ENCODE peak calls at places on chromosomes 6 and 20, in four cellular contexts. Q is adrenal gland, C is GM12878, W is astrocyte of the spinal cord. V is an unnamed sample.

GRCh38 chr20:38201356-38201755 is 36.3 kb upstream of the TGM2 start:
- DNase-seq in Q (no peak), C (no peak), W (peak), V (no peak)

GRCh38 chr6:87670707-87671106 is 31.3 kb downstream of the AKIRIN2 start:
- DNase-seq in Q (no peak), C (no peak), W (no peak), V (no peak)

GRCh38 chr6:137795510-137795909 is 71.5 kb upstream of the TNFAIP3 start:
- DNase-seq in Q (no peak), C (no peak), W (no peak), V (no peak)

GRCh38 chr6:28940294-28940858 is 16.6 kb upstream of the TRIM27 start:
- DNase-seq in Q (peak), C (peak), W (no peak), V (no peak)

GRCh38 chr6:40450483-40450882 is 136.7 kb downstream of the LRFN2 start:
- DNase-seq in Q (no peak), C (no peak), W (no peak), V (no peak)

GRCh38 chr6:37566209-37566859 is 66.6 kb upstream of the CCDC167 start:
- DNase-seq in Q (peak), C (no peak), W (peak), V (peak)

GRCh38 chr20:63837134-63837429 is 6.0 kb upstream of the ZBTB46 start:
- DNase-seq in Q (no peak), C (no peak), W (no peak), V (no peak)

GRCh38 chr6:27839303-27840081 is 72.7 kb downstream of the OR2B2 start:
- DNase-seq in Q (peak), C (no peak), W (peak), V (no peak)

GRCh38 chr6:120648713-120649112 is 685.6 kb downstream of the TBC1D32 start:
- DNase-seq in Q (no peak), C (no peak), W (no peak), V (no peak)

DNA sequence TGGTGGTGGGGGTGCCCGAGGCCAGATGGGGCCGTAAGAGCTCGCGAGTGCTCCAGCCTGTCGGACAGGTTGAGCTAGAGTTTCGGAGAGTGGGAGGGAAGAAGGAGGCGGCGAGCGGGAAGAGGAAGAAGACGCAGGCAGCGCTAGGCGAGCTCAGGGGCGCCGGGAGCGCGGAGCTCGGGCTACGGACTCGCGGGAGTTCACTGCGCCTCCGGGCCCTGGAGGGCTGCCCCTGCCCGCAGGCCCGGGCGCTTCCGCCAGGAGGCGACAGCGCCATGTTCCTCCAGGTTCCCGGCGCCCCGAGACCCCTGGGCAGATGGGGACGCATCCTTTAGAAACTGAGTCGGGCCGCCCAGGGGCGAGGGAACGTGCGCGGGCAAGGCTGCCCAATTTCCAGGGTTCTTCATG is 984 bp downstream of the TFAP2C start:
- DNase-seq in Q (no peak), C (no peak), W (peak), V (no peak)
- H3K4me3 ChIP-seq in Q (peak), C (no peak), W (peak), V (peak)

DNA sequence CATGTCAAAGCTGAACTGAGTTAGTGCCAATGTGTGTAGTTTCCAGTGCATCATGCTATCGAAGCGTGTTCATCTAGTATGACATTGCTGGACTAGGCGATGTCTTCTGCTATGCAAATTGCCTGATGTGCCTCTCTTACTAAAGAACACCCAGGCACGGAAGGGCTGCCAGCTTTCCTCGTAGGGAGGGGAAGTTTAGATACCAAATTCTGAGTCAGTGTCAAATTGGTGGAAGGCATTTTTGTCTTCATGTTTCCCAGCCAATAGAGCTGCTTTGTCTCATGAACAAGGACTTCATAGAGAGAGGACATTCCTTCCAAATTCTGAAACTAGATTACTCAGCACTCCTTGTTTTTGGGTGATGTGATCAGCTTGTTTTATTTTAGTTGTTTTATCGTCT is 320.1 kb downstream of the BTBD3 start:
- DNase-seq in Q (no peak), C (no peak), W (no peak), V (no peak)
- H3K4me3 ChIP-seq in Q (no peak), C (no peak), W (no peak), V (no peak)

GRCh38 chr6:159688977-159689376 is 4.1 kb downstream of the SOD2 start:
- DNase-seq in Q (no peak), C (no peak), W (no peak), V (no peak)

GRCh38 chr6:159682265-159682664 is 10.8 kb downstream of the SOD2 start:
- DNase-seq in Q (no peak), C (no peak), W (no peak), V (no peak)

GRCh38 chr6:159691133-159691962 is 1.7 kb downstream of the SOD2 start:
- DNase-seq in Q (no peak), C (peak), W (peak), V (no peak)

GRCh38 chr6:159683722-159684304 is 9.2 kb downstream of the SOD2 start:
- DNase-seq in Q (no peak), C (no peak), W (no peak), V (no peak)

DNA sequence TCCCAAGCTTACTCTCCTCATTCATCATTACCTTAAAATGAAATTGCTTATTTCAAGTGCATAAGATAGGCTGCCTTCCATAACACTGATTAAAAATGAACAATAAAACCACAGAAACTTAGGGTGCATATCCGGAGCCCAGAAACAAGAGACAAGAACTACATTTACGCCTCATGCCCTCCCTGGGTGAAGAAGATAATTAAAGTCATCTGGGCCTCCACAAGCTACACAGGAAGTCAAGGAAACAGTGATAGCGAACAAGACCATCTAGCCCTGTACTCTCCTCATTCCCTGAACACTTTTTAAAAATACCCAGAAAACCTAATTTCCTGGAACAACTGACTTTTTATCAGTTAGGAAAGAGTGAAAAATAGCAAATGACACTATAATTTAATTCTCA is 6.3 kb downstream of the SOD2 start:
- DNase-seq in Q (no peak), C (no peak), W (no peak), V (no peak)
- H3K4me3 ChIP-seq in Q (no peak), C (no peak), W (no peak), V (no peak)

GRCh38 chr20:2751347-2751867 is 49.0 kb downstream of the CPXM1 start:
- DNase-seq in Q (no peak), C (no peak), W (no peak), V (no peak)

GRCh38 chr20:2752631-2753455 is 47.6 kb downstream of the CPXM1 start:
- DNase-seq in Q (no peak), C (no peak), W (peak), V (no peak)

GRCh38 chr20:2750343-2751251 is 49.8 kb downstream of the CPXM1 start:
- DNase-seq in Q (no peak), C (no peak), W (no peak), V (peak)

GRCh38 chr20:2753456-2754040 is 46.9 kb downstream of the CPXM1 start:
- DNase-seq in Q (no peak), C (no peak), W (no peak), V (no peak)

DNA sequence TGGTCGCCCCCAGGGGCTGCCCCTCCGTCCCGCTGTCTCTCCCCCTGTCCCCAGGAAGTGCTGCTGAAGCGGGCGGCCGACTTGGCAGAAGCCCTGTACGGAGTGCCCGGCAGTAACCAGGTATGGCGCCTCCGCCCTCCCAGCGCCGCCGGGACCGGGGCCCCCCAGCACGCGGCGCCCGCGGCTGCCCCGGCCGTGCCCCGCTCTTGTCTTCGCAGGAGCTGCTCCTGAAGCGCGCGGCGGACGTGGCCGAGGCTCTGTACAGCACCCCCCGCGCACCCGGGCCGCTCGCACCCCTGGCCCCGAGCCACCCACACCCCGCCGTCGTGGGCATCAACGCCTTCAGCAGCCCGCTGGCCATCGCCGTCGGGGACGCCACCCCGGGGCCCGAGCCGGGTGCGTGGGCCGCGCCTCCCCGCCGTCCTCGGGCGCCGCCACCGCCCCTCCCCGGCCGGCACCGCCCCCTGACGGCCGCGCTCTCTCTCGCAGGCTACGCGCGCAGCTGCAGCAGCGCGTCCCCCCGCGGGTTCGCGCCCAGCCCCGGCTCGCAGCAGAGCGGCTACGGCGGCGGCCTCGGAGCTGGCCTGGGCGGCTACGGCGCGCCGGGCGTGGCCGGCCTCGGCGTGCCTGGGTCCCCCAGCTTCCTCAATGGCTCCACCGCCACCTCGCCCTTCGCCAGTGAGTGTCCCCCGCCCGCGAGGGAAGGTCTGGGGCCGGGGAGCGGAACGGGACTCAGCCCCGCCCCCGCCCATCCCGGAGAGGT is 48.4 kb downstream of the CPXM1 start:
- DNase-seq in Q (peak), C (no peak), W (no peak), V (no peak)
- H3K4me3 ChIP-seq in Q (peak), C (peak), W (peak), V (peak)

GRCh38 chr6:13493147-13493546 is 5.7 kb upstream of the GFOD1 start:
- DNase-seq in Q (no peak), C (no peak), W (no peak), V (no peak)
- H3K4me3 ChIP-seq in Q (no peak), C (no peak), W (no peak), V (no peak)

GRCh38 chr6:124530926-124531325 is 431.3 kb upstream of the RNF217 start:
- DNase-seq in Q (no peak), C (no peak), W (no peak), V (no peak)

GRCh38 chr6:124536157-124536556 is 426.1 kb upstream of the RNF217 start:
- DNase-seq in Q (no peak), C (no peak), W (no peak), V (no peak)

GRCh38 chr6:124536792-124537191 is 425.4 kb upstream of the RNF217 start:
- DNase-seq in Q (no peak), C (no peak), W (peak), V (no peak)

GRCh38 chr6:124535299-124535698 is 426.9 kb upstream of the RNF217 start:
- DNase-seq in Q (no peak), C (no peak), W (no peak), V (no peak)

DNA sequence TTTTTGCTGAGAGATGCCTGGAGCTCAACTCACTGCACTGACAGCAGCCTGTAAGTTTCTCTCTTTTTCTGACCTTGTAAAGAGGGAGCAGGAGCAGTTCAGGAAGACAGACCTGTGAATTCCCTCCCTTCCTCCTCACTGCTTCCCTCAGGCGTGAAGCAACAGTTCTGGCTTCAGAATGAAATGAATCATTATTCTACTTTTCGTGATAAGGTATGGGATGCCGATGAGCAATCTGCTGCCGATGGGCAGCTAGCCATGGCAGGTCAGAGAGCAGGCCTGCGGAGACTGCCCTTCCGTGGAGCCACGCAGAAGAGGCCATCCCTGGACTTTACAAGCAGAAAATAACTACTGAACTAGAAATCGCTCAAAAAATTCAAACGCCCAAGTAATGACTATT is 426.5 kb upstream of the RNF217 start:
- DNase-seq in Q (no peak), C (no peak), W (peak), V (no peak)
- H3K4me3 ChIP-seq in Q (no peak), C (no peak), W (no peak), V (no peak)

DNA sequence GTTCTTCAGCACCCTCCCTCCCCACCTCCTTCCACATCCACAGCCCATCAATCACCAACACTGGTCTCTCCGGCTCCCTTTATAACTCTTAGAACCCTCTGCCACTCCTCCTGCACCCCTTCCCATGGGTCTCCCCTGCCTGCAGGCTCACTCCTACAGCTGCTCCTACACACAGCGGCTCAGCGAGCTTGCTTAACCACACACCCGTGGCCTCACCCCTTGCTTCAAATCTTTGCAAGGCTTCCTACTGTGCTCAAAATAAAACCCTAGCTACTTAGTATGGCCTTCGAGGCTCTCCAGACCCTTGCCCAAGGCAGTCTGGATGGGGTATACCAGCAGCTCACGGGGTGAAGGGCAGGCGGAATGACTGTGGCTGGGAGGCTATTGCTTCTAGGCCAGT is 63.7 kb downstream of the JPH2 start:
- DNase-seq in Q (no peak), C (no peak), W (no peak), V (no peak)
- H3K4me3 ChIP-seq in Q (no peak), C (no peak), W (no peak), V (no peak)

GRCh38 chr6:107692351-107692750 is 131.8 kb downstream of the SCML4 start:
- DNase-seq in Q (no peak), C (no peak), W (peak), V (no peak)
- H3K4me3 ChIP-seq in Q (no peak), C (no peak), W (no peak), V (no peak)

V was measured in heart left ventricle.